ENCODE peak calls at places on chromosomes 12 and 14, in ten cellular contexts. U is esophagus squamous epithelium, Z is psoas muscle, N is A549, L is HepG2, F is Peyer's patch, X is neural progenitor cell, V is transverse colon, C is endodermal cell, I is adrenal gland. Y is an unnamed sample.

GRCh38 chr12:113186033-113186365 is 478 bp downstream of the RITA1 start:
- DNase-seq in V (no peak), L (peak; percentile 31), F (no peak), N (peak; percentile 55), X (peak; percentile 45), I (no peak), U (no peak), C (no peak), Z (no peak), Y (no peak)

GRCh38 chr14:24178399-24179178 is 6.7 kb downstream of the REC8 start:
- DNase-seq in L (no peak), X (no peak), C (no peak), Z (no peak), I (no peak), F (no peak), V (no peak), N (no peak), U (no peak), Y (no peak)

GRCh38 chr14:99277534-99277933 is 5.5 kb upstream of the BCL11B start:
- DNase-seq in F (no peak), Z (no peak), C (peak; percentile 55), L (no peak), V (no peak), N (no peak), I (no peak), U (no peak), X (no peak), Y (no peak)

GRCh38 chr12:63163542-63163941 is 12.5 kb upstream of the AVPR1A start:
- DNase-seq in C (no peak), Z (no peak), V (no peak), I (no peak), N (no peak), L (no peak), F (no peak), U (no peak), X (no peak), Y (no peak)

GRCh38 chr12:95700316-95700785 is 90.2 kb downstream of the NTN4 start:
- DNase-seq in V (no peak), Z (no peak), U (no peak), L (no peak), F (no peak), C (no peak), I (peak; percentile 23), X (no peak), N (peak; percentile 33), Y (no peak)

GRCh38 chr12:84910549-84911241 is 1.9 kb downstream of the SLC6A15 start:
- DNase-seq in F (no peak), L (no peak), U (no peak), I (no peak), Z (no peak), V (no peak), X (peak; percentile 61), C (peak; percentile 81), N (peak; percentile 29), Y (peak; percentile 62)

GRCh38 chr14:101130861-101131260 is 227.3 kb upstream of the RTL1 start:
- DNase-seq in V (no peak), I (no peak), U (no peak), F (no peak), C (peak; percentile 61), X (peak; percentile 2), Z (no peak), L (no peak), N (no peak), Y (peak; percentile 51)

GRCh38 chr12:93081810-93082165 is 152.7 kb upstream of the EEA1 start:
- DNase-seq in I (no peak), L (no peak), Z (no peak), C (no peak), F (no peak), U (no peak), N (no peak), X (no peak), V (no peak), Y (no peak)

GRCh38 chr14:97120204-97121120 is 323.3 kb downstream of the VRK1 start:
- DNase-seq in U (no peak), V (no peak), I (no peak), N (no peak), X (no peak), C (no peak), F (peak; percentile 29), L (no peak), Z (no peak), Y (no peak)

GRCh38 chr14:55028476-55028875 is 1.4 kb downstream of the SOCS4 start:
- DNase-seq in F (no peak), X (no peak), C (no peak), V (no peak), Z (no peak), U (no peak), L (no peak), I (no peak), N (no peak), Y (no peak)
- H3K27ac ChIP-seq in F (no peak overlapping the region), X (no peak overlapping the region), C (no peak overlapping the region), V (no peak overlapping the region), Z (no peak overlapping the region), U (no peak overlapping the region), L (no peak overlapping the region), I (no peak overlapping the region), N (no peak overlapping the region), Y (no peak overlapping the region)

DNA sequence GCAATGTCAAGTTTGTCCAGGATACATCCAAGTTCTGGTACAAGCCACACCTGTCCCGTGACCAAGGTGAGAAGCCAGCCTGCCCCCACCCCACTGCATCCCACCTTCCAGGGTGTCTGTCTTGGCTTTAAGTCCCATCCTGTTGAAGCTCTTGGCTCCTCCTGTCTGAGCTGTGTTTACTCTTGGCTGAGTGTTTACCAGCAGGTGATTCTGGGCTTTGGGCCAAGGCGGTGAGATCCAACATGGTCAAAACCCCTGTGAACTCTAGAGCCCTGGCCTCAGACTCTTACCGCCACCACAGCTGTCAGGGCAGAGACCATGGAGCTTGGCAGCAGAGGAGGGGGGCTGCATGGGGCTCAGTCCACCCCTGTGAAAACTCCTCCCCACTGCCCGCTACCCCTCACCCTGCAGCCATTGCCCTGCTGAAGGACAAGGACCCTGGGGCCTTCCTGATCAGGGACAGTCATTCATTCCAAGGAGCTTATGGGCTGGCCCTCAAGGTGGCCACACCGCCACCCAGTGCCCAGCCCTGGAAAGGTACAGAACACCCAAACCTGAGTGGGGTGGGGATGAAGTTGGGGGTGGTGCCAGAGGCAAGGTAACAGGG is 11.6 kb downstream of the TNS2 start:
- DNase-seq in F (no peak), N (peak; percentile 77), V (peak; percentile 78), C (peak; percentile 86), U (no peak), Z (peak; percentile 38), X (peak; percentile 48), I (peak; percentile 55), L (peak; percentile 92), Y (peak; percentile 88)
- TF ChIP-seq CTCF in F (no peak), N (peak; percentile 44), V (peak; percentile 42), C (peak; percentile 66), U (peak; percentile 33), Z (no peak), X (peak; percentile 45), I (peak; percentile 30), L (peak; percentile 69), Y (no peak)

DNA sequence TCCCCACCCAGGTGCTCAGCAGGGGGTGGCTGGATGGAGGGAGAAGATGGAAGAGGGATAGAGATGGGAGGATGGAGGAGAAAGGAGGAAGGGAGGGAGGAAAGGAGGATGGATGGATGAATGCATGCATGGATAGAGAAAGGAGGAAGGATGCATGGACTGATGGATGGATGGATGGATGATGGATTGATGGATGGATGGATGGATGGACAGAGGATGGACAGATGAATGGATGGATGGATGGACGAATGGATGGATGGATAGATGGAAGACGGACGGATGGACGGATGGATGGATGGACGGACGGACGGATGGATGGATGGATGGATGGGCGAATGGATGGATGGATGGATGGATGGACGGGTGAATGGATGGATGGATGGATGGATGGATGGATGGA is 64.1 kb downstream of the NCOR2 start:
- DNase-seq in C (no peak), N (no peak), F (no peak), Z (no peak), I (no peak), X (no peak), V (no peak), L (no peak), U (no peak), Y (no peak)
- H3K4me1 ChIP-seq in C (peaks cover 24% of the 10 kb centered on the region), N (peaks cover 14% of the 10 kb centered on the region), F (no peaks in the 10 kb centered on the region), Z (peaks cover 86% of the 10 kb centered on the region), I (peaks cover 20% of the 10 kb centered on the region), X (peaks cover 65% of the 10 kb centered on the region), V (peaks cover 42% of the 10 kb centered on the region), L (peaks cover 16% of the 10 kb centered on the region), U (peaks cover 31% of the 10 kb centered on the region), Y (peaks cover 55% of the 10 kb centered on the region)

GRCh38 chr14:35821546-35822411 is 4.4 kb upstream of the BRMS1L start:
- DNase-seq in N (peak; percentile 58), I (no peak), Z (no peak), V (no peak), C (no peak), U (no peak), X (no peak), F (no peak), L (peak; percentile 83), Y (no peak)

GRCh38 chr14:35825968-35826217 is 245 bp upstream of the BRMS1L start:
- DNase-seq in Z (no peak), N (no peak), I (no peak), V (no peak), U (no peak), F (no peak), L (no peak), X (no peak), C (no peak), Y (no peak)

GRCh38 chr14:35826218-35826951 is at the start of gene BRMS1L:
- DNase-seq in L (peak; percentile 100), V (peak; percentile 98), U (peak; percentile 96), N (peak; percentile 99), F (peak; percentile 97), I (peak; percentile 98), C (peak; percentile 99), X (peak; percentile 99), Z (peak; percentile 99), Y (peak; percentile 99)

GRCh38 chr14:35819591-35820540 is 6.3 kb upstream of the BRMS1L start:
- DNase-seq in N (no peak), F (no peak), X (no peak), C (no peak), U (no peak), Z (no peak), L (no peak), I (no peak), V (no peak), Y (no peak)

DNA sequence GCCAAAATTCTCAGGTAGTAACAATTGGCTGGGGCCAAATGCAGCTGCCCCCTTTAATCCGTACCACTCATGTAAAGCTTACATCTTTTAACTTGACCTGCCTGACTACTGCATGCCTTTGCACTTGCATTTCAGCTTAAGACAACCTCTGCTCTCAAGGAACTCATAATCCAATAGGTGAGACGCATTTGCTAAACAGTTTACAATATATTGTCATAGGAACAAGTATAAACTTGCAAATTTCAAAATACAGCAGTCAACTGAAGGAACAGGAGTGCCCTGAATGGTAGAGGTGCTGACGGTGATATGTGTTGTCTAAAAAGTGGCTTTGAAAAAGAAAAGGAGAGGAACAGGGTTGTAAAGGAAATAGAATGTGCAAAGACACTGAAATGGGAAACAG is 3.6 kb upstream of the BRMS1L start:
- DNase-seq in X (no peak), F (no peak), L (no peak), V (no peak), C (no peak), U (no peak), N (no peak), I (no peak), Z (no peak), Y (no peak)
- H3K27ac ChIP-seq in X (no peak overlapping the region), F (no peak overlapping the region), L (no peak overlapping the region), V (no peak overlapping the region), C (no peak overlapping the region), U (no peak overlapping the region), N (no peak overlapping the region), I (no peak overlapping the region), Z (no peak overlapping the region), Y (no peak overlapping the region)

Y was measured in upper lobe of right lung.